ENCODE peak calls at places on chromosomes 11 and 22, in five cellular contexts. T is NCI-H2081; C is activated naive CD4-positive, alpha-beta T cell; G is pancreas; E is NCI-H524. I is an unnamed sample.

GRCh38 chr11:2129323-2129698 is 9.9 kb downstream of the IGF2 start:
- DNase-seq in C (no peak), T (no peak), E (no peak), G (no peak), I (no peak)

GRCh38 chr11:77440678-77441077 is 33.2 kb downstream of the PAK1 start:
- DNase-seq in G (no peak), E (no peak), C (no peak), T (no peak), I (no peak)

GRCh38 chr22:33652596-33652995 is 267.7 kb downstream of the LARGE1 start:
- DNase-seq in T (no peak), E (no peak), G (no peak), C (no peak), I (no peak)

GRCh38 chr11:45366196-45366595 is 80.1 kb upstream of the SYT13 start:
- DNase-seq in E (no peak), T (no peak), G (no peak), C (no peak), I (no peak)

GRCh38 chr11:124075841-124076571 is 34.9 kb upstream of the OR10G7 start:
- DNase-seq in E (peak; percentile 25), T (no peak), C (no peak), G (peak; percentile 62), I (no peak)

GRCh38 chr22:27462190-27462589 is 339.4 kb downstream of the MN1 start:
- DNase-seq in G (no peak), T (peak; percentile 18), C (no peak), E (no peak), I (no peak)

GRCh38 chr22:28799125-28799833 is 1.1 kb downstream of the XBP1 start:
- DNase-seq in G (no peak), C (no peak), E (no peak), T (no peak), I (peak; percentile 46)

GRCh38 chr11:47605921-47606320 is 11.7 kb upstream of the C1QTNF4 start:
- DNase-seq in C (no peak), G (no peak), T (no peak), E (no peak), I (no peak)

GRCh38 chr11:82895437-82896091 is 4.7 kb downstream of the PRCP start:
- DNase-seq in E (no peak), C (no peak), G (no peak), T (no peak), I (no peak)

GRCh38 chr11:1928038-1928890 is 8.8 kb downstream of the TNNT3 start:
- DNase-seq in G (peak; percentile 55), C (no peak), T (no peak), E (no peak), I (no peak)

GRCh38 chr22:31345331-31346254 is 553 bp downstream of the PATZ1 start:
- DNase-seq in E (peak; percentile 74), C (peak; percentile 70), T (peak; percentile 73), G (peak; percentile 95), I (peak; percentile 44)

GRCh38 chr11:27786331-27786730 is 86.1 kb upstream of the BDNF start:
- DNase-seq in C (no peak), G (no peak), E (no peak), T (no peak), I (no peak)

GRCh38 chr11:119823077-119823476 is 94.1 kb upstream of the NECTIN1 start:
- DNase-seq in T (no peak), G (no peak), C (no peak), E (no peak), I (no peak)

GRCh38 chr11:96103102-96103501 is 179.2 kb upstream of the MTMR2 start:
- DNase-seq in G (no peak), E (no peak), T (no peak), C (no peak), I (no peak)

GRCh38 chr22:40491990-40492631 is 121.7 kb downstream of the SGSM3 start:
- DNase-seq in T (no peak), C (no peak), E (no peak), G (no peak), I (no peak)

GRCh38 chr11:961921-962320 is 36.3 kb downstream of the AP2A2 start:
- DNase-seq in E (no peak), G (no peak), C (no peak), T (peak; percentile 23), I (no peak)

GRCh38 chr11:63698976-63699733 is 17.9 kb downstream of the RTN3 start:
- DNase-seq in C (no peak), G (no peak), E (no peak), T (no peak), I (no peak)

GRCh38 chr22:30591191-30591587 is 521 bp downstream of the PES1 start:
- DNase-seq in E (no peak), G (no peak), C (no peak), T (no peak), I (no peak)

GRCh38 chr11:56841210-56841810 is 92.8 kb upstream of the OR9G4 start:
- DNase-seq in C (no peak), T (peak; percentile 3), G (no peak), E (no peak), I (no peak)

GRCh38 chr11:79336740-79337517 is 103.9 kb downstream of the TENM4 start:
- DNase-seq in E (no peak), G (no peak), T (no peak), C (no peak), I (no peak)

GRCh38 chr22:47605441-47605840 is 843.0 kb downstream of the TBC1D22A start:
- DNase-seq in G (no peak), E (no peak), C (no peak), T (no peak), I (no peak)

GRCh38 chr11:62171261-62171723 is 18.7 kb upstream of the SCGB1D1 start:
- DNase-seq in T (peak; percentile 80), C (peak; percentile 22), G (peak; percentile 80), E (peak; percentile 84), I (peak; percentile 93)

GRCh38 chr11:7573193-7573557 is 59.4 kb downstream of the PPFIBP2 start:
- DNase-seq in E (no peak), T (no peak), C (no peak), G (no peak), I (no peak)

GRCh38 chr22:27851974-27852713 is 50.6 kb upstream of the MN1 start:
- DNase-seq in C (no peak), E (no peak), G (no peak), T (peak; percentile 41), I (no peak)

GRCh38 chr11:6258571-6258998 is 1.1 kb upstream of the CCKBR start:
- DNase-seq in T (no peak), C (no peak), G (no peak), E (peak; percentile 36), I (no peak)

GRCh38 chr22:37604875-37605274 is 3.8 kb upstream of the GGA1 start:
- DNase-seq in T (no peak), E (no peak), C (no peak), G (no peak), I (no peak)

GRCh38 chr11:119974051-119974450 is 163.9 kb downstream of the TRIM29 start:
- DNase-seq in C (no peak), G (no peak), T (no peak), E (no peak), I (no peak)

GRCh38 chr22:18931905-18932652 is 4.0 kb downstream of the PRODH start:
- DNase-seq in E (no peak), T (no peak), C (no peak), G (no peak), I (no peak)

GRCh38 chr11:62295504-62295903 is 3.4 kb downstream of the SCGB1D4 start:
- DNase-seq in T (no peak), E (no peak), G (no peak), C (no peak), I (no peak)